ENCODE peak calls at places on chromosome X, in seven cellular contexts. O is transverse colon, Y is suprapubic skin, L is HepG2, U is stomach, F is upper lobe of left lung, S is K562. H is an unnamed sample.

GRCh38 chrX:149453911-149454820 is 50.9 kb downstream of the IDS start:
- DNase-seq in O (no peak), Y (no peak), L (no peak), U (no peak), F (no peak), S (no peak), H (no peak)

GRCh38 chrX:41718481-41719245 is 5.3 kb upstream of the GPR82 start:
- DNase-seq in O (no peak), Y (no peak), L (peak; percentile 1), U (no peak), F (no peak), S (no peak), H (no peak)

GRCh38 chrX:141832247-141832646 is 5.9 kb upstream of the MAGEC3 start:
- DNase-seq in O (no peak), Y (no peak), L (no peak), U (no peak), F (no peak), S (no peak), H (no peak)

GRCh38 chrX:72273718-72274117 is 3.3 kb downstream of the RPS4X start:
- DNase-seq in O (no peak), Y (no peak), L (no peak), U (no peak), F (no peak), S (no peak), H (no peak)

GRCh38 chrX:133413218-133413925 is 1.9 kb downstream of the GPC4 start:
- DNase-seq in O (peak; percentile 11), Y (no peak), L (no peak), U (no peak), F (peak; percentile 69), S (no peak), H (peak; percentile 55)

GRCh38 chrX:3711331-3711917 is 2.0 kb downstream of the PRKX start:
- DNase-seq in O (peak; percentile 25), Y (no peak), L (no peak), U (no peak), F (no peak), S (peak; percentile 41), H (no peak)

GRCh38 chrX:28099166-28099565 is 117.9 kb upstream of the DCAF8L1 start:
- DNase-seq in O (no peak), Y (no peak), L (no peak), U (no peak), F (no peak), S (no peak), H (no peak)

GRCh38 chrX:10841579-10841978 is 221.2 kb upstream of the MID1 start:
- DNase-seq in O (no peak), Y (no peak), L (no peak), U (no peak), F (no peak), S (peak; percentile 18), H (no peak)

GRCh38 chrX:109077788-109078187 is 341.4 kb upstream of the IRS4 start:
- DNase-seq in O (no peak), Y (no peak), L (no peak), U (no peak), F (no peak), S (no peak), H (no peak)

GRCh38 chrX:48523682-48524081 is 2.1 kb downstream of the EBP start:
- DNase-seq in O (no peak), Y (no peak), L (no peak), U (no peak), F (no peak), S (no peak), H (no peak)

GRCh38 chrX:71543316-71543715 is 10.4 kb downstream of the OGT start:
- DNase-seq in O (no peak), Y (no peak), L (no peak), U (no peak), F (no peak), S (no peak), H (no peak)

GRCh38 chrX:154396948-154397887 is 959 bp upstream of the RPL10 start:
- DNase-seq in O (peak; percentile 83), Y (peak; percentile 87), L (peak; percentile 40), U (peak; percentile 73), F (peak; percentile 94), S (peak; percentile 67), H (peak; percentile 78)

GRCh38 chrX:13476384-13476783 is 93.0 kb upstream of the EGFL6 start:
- DNase-seq in O (no peak), Y (no peak), L (no peak), U (no peak), F (no peak), S (no peak), H (no peak)

GRCh38 chrX:71144651-71145050 is at the start of gene NLGN3:
- DNase-seq in O (no peak), Y (no peak), L (no peak), U (no peak), F (peak; percentile 69), S (no peak), H (no peak)

GRCh38 chrX:149541521-149542047 is 772 bp downstream of the EOLA1 start:
- DNase-seq in O (no peak), Y (no peak), L (no peak), U (no peak), F (no peak), S (peak; percentile 21), H (no peak)

GRCh38 chrX:63421411-63421810 is 70.3 kb upstream of the SPIN4 start:
- DNase-seq in O (no peak), Y (no peak), L (no peak), U (no peak), F (no peak), S (no peak), H (no peak)

GRCh38 chrX:112819013-112819635 is 21.5 kb downstream of the AMOT start:
- DNase-seq in O (no peak), Y (no peak), L (no peak), U (no peak), F (no peak), S (no peak), H (no peak)

GRCh38 chrX:136745215-136746173 is 35.2 kb downstream of the ARHGEF6 start:
- DNase-seq in O (no peak), Y (no peak), L (no peak), U (no peak), F (no peak), S (no peak), H (no peak)

GRCh38 chrX:136752796-136753195 is 27.9 kb downstream of the ARHGEF6 start:
- DNase-seq in O (no peak), Y (no peak), L (no peak), U (no peak), F (no peak), S (no peak), H (no peak)

GRCh38 chrX:136750364-136750763 is 30.4 kb downstream of the ARHGEF6 start:
- DNase-seq in O (no peak), Y (no peak), L (no peak), U (no peak), F (no peak), S (no peak), H (no peak)

GRCh38 chrX:136742721-136743379 is 37.9 kb downstream of the ARHGEF6 start:
- DNase-seq in O (no peak), Y (no peak), L (no peak), U (no peak), F (no peak), S (no peak), H (no peak)

DNA sequence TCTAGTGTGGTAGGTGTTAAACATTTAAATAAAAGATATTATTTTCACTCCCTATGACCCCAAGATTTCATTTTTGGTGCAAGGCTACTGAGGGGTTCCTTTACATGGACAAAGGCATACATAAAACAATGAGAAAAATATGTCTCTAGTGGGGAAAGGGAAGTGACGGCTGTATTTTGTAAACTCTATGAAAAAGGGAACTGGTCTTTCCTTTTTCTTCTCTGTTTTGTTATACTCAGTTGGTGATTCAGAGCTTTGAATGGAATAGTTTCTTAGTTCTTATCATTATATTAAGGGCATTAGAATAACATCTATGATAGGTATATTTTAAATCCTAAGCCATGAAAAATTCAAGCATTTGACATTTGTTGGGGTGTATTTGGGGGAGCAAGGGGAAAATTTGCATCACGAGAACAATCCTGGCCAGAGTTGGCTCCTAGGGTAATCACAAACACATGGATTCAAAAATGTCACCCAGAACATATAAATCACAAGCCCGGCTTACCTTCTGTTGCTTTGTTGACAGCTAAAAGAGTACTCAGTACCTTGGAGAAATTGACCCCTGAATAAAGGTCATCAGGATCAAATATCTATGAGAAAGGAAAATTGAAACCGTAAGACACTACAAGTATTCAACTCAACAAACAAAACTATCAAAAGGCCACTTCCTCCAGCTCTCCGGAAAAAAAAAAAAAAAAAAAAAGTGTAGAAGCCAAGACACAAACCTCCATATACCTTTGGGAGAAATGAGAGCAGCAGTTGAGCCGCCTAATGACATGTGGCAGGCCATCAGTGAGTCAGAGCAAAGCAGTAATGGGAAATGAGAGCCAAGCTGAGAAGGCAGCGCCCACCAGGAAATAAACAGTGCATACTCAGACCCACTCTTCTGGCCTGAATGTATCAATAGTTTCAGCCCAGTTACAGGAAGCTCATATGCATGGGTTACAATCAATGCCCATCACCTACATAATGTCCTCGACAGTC is 33.4 kb downstream of the ARHGEF6 start:
- DNase-seq in O (no peak), Y (no peak), L (no peak), U (no peak), F (no peak), S (no peak), H (no peak)
- H3K4me1 ChIP-seq in O (peaks cover 9% of the 10 kb centered on the region), Y (peaks cover 5% of the 10 kb centered on the region), L (no peaks in the 10 kb centered on the region), U (no peaks in the 10 kb centered on the region), F (peaks cover 3% of the 10 kb centered on the region), S (peaks cover 41% of the 10 kb centered on the region), H (peaks cover 1% of the 10 kb centered on the region)

GRCh38 chrX:46704767-46705386 is 54.0 kb downstream of the SLC9A7 start:
- DNase-seq in O (no peak), Y (no peak), L (no peak), U (no peak), F (no peak), S (no peak), H (no peak)
- TF ChIP-seq EP300 in O (no peak), Y (no peak), L (no peak), U (no peak), F (no peak), S (no peak), H (no peak)

DNA sequence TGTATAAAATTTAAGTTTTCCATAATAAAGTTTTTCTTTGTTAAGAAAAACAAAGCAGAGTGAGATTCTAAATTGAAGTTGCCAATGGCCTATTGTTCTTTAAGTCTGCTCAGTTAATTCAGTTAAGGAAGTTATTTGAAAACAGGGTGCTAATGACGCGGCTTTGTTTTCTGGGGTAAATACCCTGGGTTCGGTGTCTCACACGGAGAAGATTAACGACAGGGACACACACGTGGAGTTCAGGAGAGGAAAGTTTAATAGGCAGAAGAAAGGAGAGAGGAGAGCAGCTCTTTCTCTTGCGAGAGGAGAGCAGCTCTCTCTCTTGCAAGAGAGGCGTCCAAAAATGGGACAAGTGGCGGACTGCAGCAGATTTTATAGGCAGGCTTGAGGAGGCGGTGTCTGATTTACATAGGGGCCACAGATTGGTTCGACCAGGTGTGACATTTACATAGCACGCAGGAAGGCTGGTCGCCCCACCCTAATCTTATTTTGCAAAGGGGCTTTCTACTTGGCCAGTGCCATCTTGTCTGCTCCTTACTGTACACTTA is 9.6 kb downstream of the CA5B start:
- DNase-seq in O (no peak), Y (no peak), L (no peak), U (no peak), F (no peak), S (peak; percentile 24), H (no peak)
- TF ChIP-seq POLR2A in O (no peak), Y (no peak), L (no peak), U (no peak), F (no peak), S (peak; percentile 80), H (no peak)

DNA sequence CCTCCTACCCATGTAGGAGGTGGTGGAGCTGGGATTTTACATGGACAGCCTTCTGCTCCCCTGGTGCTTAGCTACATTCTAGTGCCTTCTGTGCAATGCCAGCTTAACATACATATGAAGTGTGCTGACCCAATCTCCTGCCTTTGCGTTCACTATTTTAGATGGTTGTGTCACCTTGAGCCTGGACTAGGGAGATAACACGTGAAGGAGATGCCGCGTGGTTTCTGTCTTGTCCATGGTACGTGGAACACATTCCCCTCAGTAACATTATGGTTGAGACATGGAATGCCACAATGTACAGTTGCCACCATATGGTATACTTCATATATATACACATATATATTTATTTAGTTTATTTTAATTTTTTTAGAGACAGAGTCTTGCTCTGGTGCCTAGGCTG is 54.0 kb downstream of the TBL1X start:
- DNase-seq in O (no peak), Y (no peak), L (no peak), U (no peak), F (no peak), S (no peak), H (no peak)
- H3K4me1 ChIP-seq in O (peaks cover 3% of the 10 kb centered on the region), Y (peaks cover 4% of the 10 kb centered on the region), L (peaks cover 35% of the 10 kb centered on the region), U (no peaks in the 10 kb centered on the region), F (no peaks in the 10 kb centered on the region), S (peaks cover 63% of the 10 kb centered on the region), H (peaks cover 5% of the 10 kb centered on the region)